ENCODE peak calls at places on chromosomes 4 and X, in five cellular contexts. O is HCT116; L is IMR-90; B is body of pancreas; I is stimulated activated CD4-positive, alpha-beta T cell treated with anti-CD3 and anti-CD28 coated beads, Interleukin-15, amount 100 ng/mL, for 1 hour. G is an unnamed sample.

GRCh38 chr4:144740316-144740715 is 94.4 kb downstream of the HHIP start:
- DNase-seq in L (peak), I (no peak), B (no peak), O (peak), G (no peak)

GRCh38 chr4:121822796-121823504 is 733 bp downstream of the CCNA2 start:
- DNase-seq in B (peak), L (no peak), I (no peak), O (no peak), G (no peak)

GRCh38 chr4:185276036-185276435 is 66.6 kb downstream of the SNX25 start:
- DNase-seq in I (no peak), L (peak), B (no peak), O (no peak), G (no peak)

GRCh38 chrX:133869270-133869669 is 116.1 kb downstream of the GPC3 start:
- DNase-seq in O (no peak), B (no peak), I (no peak), L (no peak), G (no peak)

GRCh38 chr4:7829687-7830580 is 109.7 kb downstream of the AFAP1 start:
- DNase-seq in I (no peak), B (no peak), O (no peak), L (no peak), G (no peak)

GRCh38 chr4:7043521-7044414 is 596 bp downstream of the TADA2B start:
- DNase-seq in L (peak), I (peak), O (no peak), B (peak), G (peak)

GRCh38 chrX:50579955-50580354 is 109.3 kb upstream of the DGKK start:
- DNase-seq in B (peak), L (peak), O (peak), I (peak), G (no peak)

GRCh38 chrX:40146471-40147398 is 49.0 kb upstream of the BCOR start:
- DNase-seq in I (no peak), B (peak), L (peak), O (no peak), G (no peak)

GRCh38 chr4:138217567-138217966 is 24.6 kb downstream of the SLC7A11 start:
- DNase-seq in L (no peak), B (no peak), O (no peak), I (no peak), G (no peak)

GRCh38 chrX:53666171-53666570 is 20.3 kb downstream of the HUWE1 start:
- DNase-seq in L (no peak), I (no peak), B (no peak), O (no peak), G (no peak)

GRCh38 chrX:152912121-152912520 is 14.3 kb downstream of the ZNF185 start:
- DNase-seq in I (no peak), L (no peak), O (no peak), B (no peak), G (no peak)

GRCh38 chr4:23746672-23747071 is 143.2 kb downstream of the PPARGC1A start:
- DNase-seq in L (no peak), I (no peak), O (no peak), B (no peak), G (no peak)